ENCODE peak calls at places on chromosomes 13 and 19, in four cellular contexts. V is GM23338, X is HCT116, M is A549. D is an unnamed sample.

GRCh38 chr13:114140131-114140908 is 7.9 kb upstream of the RASA3 start:
- DNase-seq in X (no peak), V (no peak), M (no peak), D (no peak)

GRCh38 chr19:5166262-5166661 is 174.3 kb downstream of the PTPRS start:
- DNase-seq in X (no peak), V (no peak), M (peak), D (no peak)

GRCh38 chr13:67754016-67754415 is 523.9 kb upstream of the PCDH9 start:
- DNase-seq in X (no peak), M (no peak), V (no peak), D (no peak)

GRCh38 chr13:47126432-47126831 is 229.6 kb upstream of the HTR2A start:
- DNase-seq in X (no peak), V (no peak), M (no peak), D (no peak)

GRCh38 chr19:16676101-16676798 is 15.3 kb downstream of the TMEM38A start:
- DNase-seq in M (no peak), X (no peak), V (no peak), D (no peak)

GRCh38 chr13:37143901-37144300 is 38.4 kb upstream of the CSNK1A1L start:
- DNase-seq in X (no peak), V (no peak), M (no peak), D (no peak)

GRCh38 chr19:19502808-19503602 is 12.3 kb downstream of the TSSK6 start:
- DNase-seq in M (no peak), X (no peak), V (no peak), D (no peak)

GRCh38 chr19:2359992-2360875 is at the start of gene TMPRSS9:
- DNase-seq in V (no peak), M (no peak), X (no peak), D (no peak)

GRCh38 chr19:10206226-10206873 is 11.6 kb upstream of the DNMT1 start:
- DNase-seq in X (no peak), V (no peak), M (no peak), D (no peak)

GRCh38 chr19:10228925-10229324 is 2.2 kb downstream of the S1PR2 start:
- DNase-seq in M (peak), X (no peak), V (peak), D (peak)

GRCh38 chr13:26476111-26476743 is 81.3 kb upstream of the WASF3 start:
- DNase-seq in X (no peak), V (peak), M (no peak), D (no peak)

GRCh38 chr13:99517984-99518383 is 16.7 kb downstream of the TM9SF2 start:
- DNase-seq in M (no peak), X (no peak), V (no peak), D (no peak)

GRCh38 chr19:39307822-39308530 is 11.8 kb downstream of the IFNL1 start:
- DNase-seq in M (no peak), V (peak), X (no peak), D (no peak)

GRCh38 chr13:76917096-76917495 is 30.9 kb upstream of the KCTD12 start:
- DNase-seq in V (no peak), X (no peak), M (no peak), D (no peak)

GRCh38 chr19:47601180-47601904 is 7.6 kb upstream of the BICRA start:
- DNase-seq in M (no peak), X (no peak), V (no peak), D (no peak)

GRCh38 chr19:45809643-45810159 is 5.4 kb downstream of the RSPH6A start:
- DNase-seq in X (no peak), V (peak), M (no peak), D (no peak)
- H3K4me3 ChIP-seq in X (no peak), V (no peak), M (no peak), D (no peak)

GRCh38 chr19:11624064-11624463 is 26.8 kb downstream of the ZNF627 start:
- DNase-seq in X (no peak), V (no peak), M (no peak), D (no peak)
- TF ChIP-seq REST in X (no peak), V (no peak), M (no peak), D (no peak)

DNA sequence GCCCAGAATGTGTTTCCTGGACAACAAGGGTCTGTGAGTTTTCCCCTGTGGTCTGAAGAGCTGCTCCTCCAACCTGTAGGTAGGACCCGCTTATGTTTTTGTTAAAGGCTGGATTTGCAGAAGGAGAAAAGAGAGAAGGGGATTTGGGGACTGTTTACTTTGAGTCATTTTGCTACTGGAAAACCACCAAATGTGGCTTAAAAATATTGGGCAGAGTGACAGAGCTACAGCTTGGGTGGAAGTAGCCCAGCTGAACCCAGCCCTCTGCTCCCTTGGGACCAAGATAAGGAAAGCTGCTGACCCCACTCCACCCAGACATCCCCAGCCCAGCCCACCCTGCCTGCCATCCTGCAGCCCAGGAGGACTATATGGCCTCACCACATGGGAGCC is 40.0 kb downstream of the TNFRSF19 start:
- DNase-seq in M (no peak), X (no peak), V (no peak), D (no peak)
- H3K4me3 ChIP-seq in M (no peak), X (no peak), V (no peak), D (no peak)

GRCh38 chr19:44212865-44213346 is 574 bp downstream of the ZNF227 start:
- DNase-seq in X (no peak), V (peak), M (no peak), D (no peak)

GRCh38 chr19:44207126-44207803 is 5.1 kb upstream of the ZNF227 start:
- DNase-seq in M (peak), V (peak), X (peak), D (peak)

DNA sequence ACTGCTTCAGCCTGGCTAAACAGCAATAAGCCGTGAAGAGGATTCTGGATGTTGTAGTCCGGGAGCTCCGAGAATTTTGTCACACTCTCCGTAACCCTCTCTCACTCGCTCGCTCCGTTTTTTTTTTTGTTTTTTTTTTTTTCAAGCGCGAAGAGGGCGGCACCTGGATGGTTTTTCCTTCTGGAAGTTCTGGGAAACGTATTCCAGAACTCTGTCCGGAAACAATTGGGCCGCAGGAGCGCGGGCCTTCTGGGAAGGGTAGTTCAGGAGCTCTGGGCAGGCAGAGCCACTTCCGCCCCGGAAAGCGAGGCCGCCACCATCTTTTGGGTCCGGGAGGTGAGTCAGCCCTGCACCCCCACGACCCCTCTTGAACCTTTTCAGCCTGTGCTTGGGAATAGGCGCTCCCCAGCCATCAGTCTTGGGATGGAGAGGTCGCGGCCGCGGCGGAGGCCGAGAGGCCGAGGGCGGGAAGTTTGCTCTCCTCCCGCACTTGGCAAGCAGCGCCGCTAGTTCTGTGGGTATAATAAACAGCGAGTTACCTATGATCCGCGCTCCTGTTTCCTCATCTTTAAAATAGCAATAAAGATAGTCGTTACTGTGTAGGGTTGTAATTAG is at the start of gene ZNF227:
- DNase-seq in V (peak), X (peak), M (peak), D (peak)
- TF ChIP-seq REST in V (no peak), X (no peak), M (no peak), D (no peak)

DNA sequence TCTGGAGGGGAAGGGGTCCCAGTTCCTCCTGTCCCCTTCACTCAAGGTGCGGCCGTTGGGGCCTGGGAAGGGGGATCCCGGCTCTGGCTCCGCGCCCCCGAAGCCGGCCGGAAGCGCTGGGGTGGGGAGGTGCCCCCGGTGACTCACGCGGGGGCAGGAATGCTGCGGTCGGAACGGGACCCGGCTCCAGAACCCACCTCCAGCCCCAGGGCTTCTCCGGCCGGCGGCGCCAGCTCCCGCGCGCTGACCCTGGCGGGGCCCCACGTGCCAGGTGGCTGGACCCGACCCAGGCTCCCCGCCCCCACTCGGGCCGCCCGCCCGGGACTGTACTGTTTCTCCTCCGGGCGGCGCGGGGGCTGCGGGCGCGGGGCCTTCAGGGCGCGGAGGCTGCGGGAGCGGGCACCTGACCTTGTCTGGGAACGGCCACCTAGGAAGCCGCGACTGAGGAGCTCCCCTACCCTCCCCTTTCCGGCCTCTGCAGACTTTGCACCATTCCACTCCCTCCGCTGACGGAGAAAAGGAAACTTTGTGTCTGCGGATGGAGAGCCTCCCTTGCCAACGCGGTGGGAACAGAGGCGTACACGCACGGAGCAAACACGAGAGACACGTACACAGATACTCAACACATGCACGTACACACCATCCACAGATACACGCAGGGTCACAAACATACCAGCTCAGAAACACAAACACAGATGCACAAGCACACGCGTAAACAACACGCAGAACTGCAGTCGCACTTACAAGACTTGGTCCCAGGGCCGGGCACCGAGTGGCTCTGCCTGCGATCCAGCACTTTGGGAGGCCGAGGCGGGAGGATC is 7.2 kb downstream of the AXL start:
- DNase-seq in V (peak), X (peak), M (peak), D (peak)
- H3K4me3 ChIP-seq in V (peak), X (peak), M (peak), D (peak)

GRCh38 chr19:35645680-35646511 is 2.2 kb upstream of the COX6B1 start:
- DNase-seq in X (no peak), V (peak), M (no peak), D (no peak)

GRCh38 chr19:35644987-35645679 is 3.0 kb upstream of the COX6B1 start:
- DNase-seq in M (peak), V (peak), X (peak), D (peak)

GRCh38 chr19:35643255-35644205 is 2.0 kb downstream of the ETV2 start:
- DNase-seq in X (peak), V (peak), M (peak), D (peak)

GRCh38 chr19:35642798-35643254 is 1.3 kb downstream of the ETV2 start:
- DNase-seq in M (no peak), X (no peak), V (peak), D (no peak)

GRCh38 chr19:35644206-35644986 is 2.9 kb downstream of the ETV2 start:
- DNase-seq in M (peak), X (peak), V (peak), D (peak)
- TF ChIP-seq REST in M (peak), X (no peak), V (peak), D (peak)